ENCODE peak calls at places on chromosomes 1 and 21, in seven cellular contexts. G, S, N, Z, L, V and Y are unnamed samples.

GRCh38 chr1:12506581-12507280 is 111.3 kb downstream of the DHRS3 start:
- DNase-seq in G (no peak), S (no peak), N (no peak), Z (no peak), L (no peak), V (no peak), Y (no peak)

GRCh38 chr1:245592083-245592460 is 437.3 kb downstream of the KIF26B start:
- DNase-seq in G (no peak), S (no peak), N (no peak), Z (no peak), L (no peak), V (no peak), Y (no peak)

GRCh38 chr1:19083081-19083480 is 126.6 kb upstream of the IFFO2 start:
- DNase-seq in G (no peak), S (no peak), N (no peak), Z (peak; percentile 73), L (no peak), V (peak; percentile 64), Y (no peak)

GRCh38 chr1:44227211-44227610 is 13.9 kb downstream of the DMAP1 start:
- DNase-seq in G (no peak), S (no peak), N (no peak), Z (no peak), L (no peak), V (no peak), Y (no peak)

GRCh38 chr1:44608141-44608540 is 66.1 kb downstream of the TMEM53 start:
- DNase-seq in G (no peak), S (no peak), N (no peak), Z (no peak), L (no peak), V (no peak), Y (no peak)

GRCh38 chr1:234149217-234149616 is 224.0 kb upstream of the COA6 start:
- DNase-seq in G (no peak), S (no peak), N (no peak), Z (no peak), L (no peak), V (no peak), Y (no peak)

GRCh38 chr1:172955161-172955821 is 95.5 kb downstream of the TNFSF18 start:
- DNase-seq in G (no peak), S (no peak), N (no peak), Z (peak; percentile 71), L (no peak), V (no peak), Y (no peak)

GRCh38 chr1:69492286-69492685 is 75.4 kb upstream of the LRRC7 start:
- DNase-seq in G (no peak), S (no peak), N (no peak), Z (peak; percentile 24), L (no peak), V (no peak), Y (no peak)

GRCh38 chr1:41739061-41739955 is 179.4 kb downstream of the HIVEP3 start:
- DNase-seq in G (peak; percentile 71), S (no peak), N (peak; percentile 39), Z (peak; percentile 77), L (peak; percentile 87), V (peak; percentile 66), Y (peak; percentile 48)

DNA sequence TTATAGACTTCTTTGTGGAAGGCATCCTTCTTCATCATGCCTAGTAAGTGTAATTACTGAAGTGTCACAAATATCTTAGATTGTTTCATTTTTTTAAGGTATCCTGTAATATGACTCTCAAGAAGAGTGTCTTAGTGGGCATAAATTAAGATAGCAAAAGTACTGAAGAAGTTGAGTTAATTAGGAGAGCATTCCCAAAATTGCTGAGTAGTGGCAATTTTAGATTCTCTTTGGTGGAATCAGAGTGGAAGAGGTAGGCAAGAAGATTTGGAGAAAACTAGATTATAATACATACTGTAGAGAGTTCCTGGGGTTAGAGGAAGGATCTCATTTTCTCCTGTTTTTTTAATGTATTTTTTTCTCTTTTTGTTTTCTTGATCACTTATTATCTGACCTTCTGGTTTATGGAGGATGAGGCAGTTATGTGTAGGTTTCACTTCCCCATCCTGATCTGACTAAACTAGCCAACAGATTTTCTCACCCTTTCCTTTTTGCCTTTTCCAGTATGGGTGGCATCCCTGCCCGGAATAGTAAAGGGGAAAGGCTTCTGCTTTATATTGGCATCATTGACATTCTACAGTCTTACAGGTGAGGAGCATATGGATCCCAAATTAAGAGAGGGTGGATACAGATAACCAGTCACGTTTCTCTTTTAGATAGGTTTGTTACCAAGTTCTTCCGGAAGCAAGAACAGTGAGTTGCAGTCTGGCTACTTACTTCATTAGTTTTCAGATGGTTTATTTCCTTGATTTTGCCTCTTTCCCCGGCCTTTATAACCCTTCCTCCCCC is 16.7 kb upstream of the PSMD4 start:
- DNase-seq in G (no peak), S (no peak), N (no peak), Z (no peak), L (no peak), V (no peak), Y (no peak)
- H3K36me3 ChIP-seq in G (peaks cover 100% of the 10 kb centered on the region), S (peaks cover 77% of the 10 kb centered on the region), N (no peaks in the 10 kb centered on the region), Z (peaks cover 95% of the 10 kb centered on the region), L (peaks cover 100% of the 10 kb centered on the region), V (peaks cover 2% of the 10 kb centered on the region), Y (peaks cover 93% of the 10 kb centered on the region)

GRCh38 chr21:44894687-44895302 is 21.3 kb upstream of the PTTG1IP start:
- DNase-seq in G (no peak), S (no peak), N (no peak), Z (no peak), L (no peak), V (no peak), Y (no peak)

GRCh38 chr21:44897326-44898010 is 23.2 kb downstream of the ITGB2 start:
- DNase-seq in G (no peak), S (no peak), N (peak; percentile 35), Z (no peak), L (peak; percentile 50), V (no peak), Y (no peak)

GRCh38 chr21:44895859-44896258 is 22.4 kb upstream of the PTTG1IP start:
- DNase-seq in G (no peak), S (no peak), N (no peak), Z (no peak), L (no peak), V (no peak), Y (no peak)

GRCh38 chr21:44898011-44898493 is 22.6 kb downstream of the ITGB2 start:
- DNase-seq in G (no peak), S (no peak), N (peak; percentile 45), Z (no peak), L (no peak), V (no peak), Y (no peak)

GRCh38 chr21:44896561-44897286 is 23.2 kb upstream of the PTTG1IP start:
- DNase-seq in G (no peak), S (no peak), N (no peak), Z (no peak), L (no peak), V (no peak), Y (no peak)
- H3K36me3 ChIP-seq in G (peaks cover 3% of the 10 kb centered on the region), S (no peaks in the 10 kb centered on the region), N (no peaks in the 10 kb centered on the region), Z (no peaks in the 10 kb centered on the region), L (no peaks in the 10 kb centered on the region), V (no peaks in the 10 kb centered on the region), Y (no peaks in the 10 kb centered on the region)

GRCh38 chr1:208042041-208042615 is 131.2 kb upstream of the CD34 start:
- DNase-seq in G (no peak), S (no peak), N (no peak), Z (no peak), L (no peak), V (no peak), Y (no peak)

GRCh38 chr1:208040714-208041393 is 129.9 kb upstream of the CD34 start:
- DNase-seq in G (no peak), S (no peak), N (no peak), Z (no peak), L (no peak), V (no peak), Y (no peak)

GRCh38 chr1:208038303-208038702 is 127.4 kb upstream of the CD34 start:
- DNase-seq in G (no peak), S (no peak), N (no peak), Z (no peak), L (no peak), V (no peak), Y (no peak)

GRCh38 chr1:208041505-208041904 is 130.6 kb upstream of the CD34 start:
- DNase-seq in G (no peak), S (no peak), N (no peak), Z (no peak), L (no peak), V (no peak), Y (no peak)

GRCh38 chr1:208039536-208040332 is 128.8 kb upstream of the CD34 start:
- DNase-seq in G (no peak), S (no peak), N (no peak), Z (no peak), L (no peak), V (no peak), Y (no peak)
- H3K36me3 ChIP-seq in G (peaks cover 9% of the 10 kb centered on the region), S (peaks cover 40% of the 10 kb centered on the region), N (no peaks in the 10 kb centered on the region), Z (peaks cover 37% of the 10 kb centered on the region), L (peaks cover 94% of the 10 kb centered on the region), V (no peaks in the 10 kb centered on the region), Y (peaks cover 10% of the 10 kb centered on the region)

DNA sequence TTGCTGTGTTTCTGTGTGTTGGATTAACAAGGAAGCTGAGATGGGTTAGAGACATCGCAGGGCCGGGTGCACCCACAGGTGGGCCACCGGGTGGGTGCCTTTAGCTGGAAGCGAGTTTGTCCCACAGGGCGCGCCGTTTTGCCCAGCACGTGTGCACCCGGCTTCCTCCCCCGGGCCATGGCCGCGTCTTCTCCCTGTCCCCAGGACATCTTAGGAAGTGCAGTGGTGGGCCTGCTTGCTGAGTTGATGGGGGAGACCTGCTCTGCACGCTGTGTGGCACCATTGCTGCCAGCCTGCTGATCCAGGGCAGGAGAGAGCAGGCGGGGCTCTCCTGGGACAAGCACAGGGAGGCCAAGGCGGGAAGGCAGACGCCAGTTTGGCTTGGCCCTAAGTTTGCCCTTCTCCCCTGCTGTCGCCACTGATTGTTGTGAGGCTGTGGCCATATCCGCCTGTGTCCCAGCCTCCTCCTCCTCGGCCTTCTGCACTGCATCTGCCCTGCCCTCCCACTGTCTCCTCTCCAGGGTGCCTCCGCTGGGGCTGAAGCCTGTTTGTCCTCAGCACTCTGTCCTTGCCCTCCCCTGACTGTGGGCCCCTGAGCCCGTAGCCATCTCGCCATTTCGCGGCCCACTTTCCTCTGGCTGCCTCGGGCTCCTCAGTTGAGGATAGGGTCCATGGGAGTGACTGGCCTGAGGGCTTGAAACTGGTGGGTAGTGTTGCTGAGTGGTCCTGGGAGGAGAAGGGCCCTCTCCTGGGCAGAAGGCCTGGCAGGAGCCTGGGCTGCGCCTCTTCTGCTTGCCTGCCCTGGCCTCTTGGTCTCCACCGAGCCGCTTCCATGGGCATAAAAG is 47.6 kb downstream of the PKNOX1 start:
- DNase-seq in G (no peak), S (no peak), N (no peak), Z (no peak), L (no peak), V (no peak), Y (peak; percentile 30)
- H3K36me3 ChIP-seq in G (peaks cover 47% of the 10 kb centered on the region), S (peaks cover 3% of the 10 kb centered on the region), N (no peaks in the 10 kb centered on the region), Z (peaks cover 2% of the 10 kb centered on the region), L (peaks cover 79% of the 10 kb centered on the region), V (peaks cover 1% of the 10 kb centered on the region), Y (no peaks in the 10 kb centered on the region)

GRCh38 chr21:32747396-32747795 is 19.6 kb upstream of the SYNJ1 start:
- DNase-seq in G (no peak), S (no peak), N (no peak), Z (no peak), L (no peak), V (no peak), Y (no peak)

GRCh38 chr21:32753818-32754610 is 17.5 kb downstream of the PAXBP1 start:
- DNase-seq in G (no peak), S (no peak), N (no peak), Z (no peak), L (no peak), V (no peak), Y (no peak)

GRCh38 chr21:32749662-32750061 is 21.8 kb upstream of the SYNJ1 start:
- DNase-seq in G (no peak), S (no peak), N (no peak), Z (no peak), L (no peak), V (no peak), Y (no peak)

GRCh38 chr21:32750405-32750804 is 21.1 kb downstream of the PAXBP1 start:
- DNase-seq in G (no peak), S (no peak), N (no peak), Z (no peak), L (no peak), V (no peak), Y (no peak)

GRCh38 chr21:32748529-32748928 is 20.7 kb upstream of the SYNJ1 start:
- DNase-seq in G (no peak), S (no peak), N (no peak), Z (no peak), L (no peak), V (no peak), Y (no peak)
- H3K36me3 ChIP-seq in G (peaks cover 67% of the 10 kb centered on the region), S (peaks cover 71% of the 10 kb centered on the region), N (no peaks in the 10 kb centered on the region), Z (peaks cover 30% of the 10 kb centered on the region), L (peaks cover 97% of the 10 kb centered on the region), V (no peaks in the 10 kb centered on the region), Y (peaks cover 62% of the 10 kb centered on the region)